ENCODE peak calls at places on chromosome 5, in nine cellular contexts. D is lung; H is psoas muscle; K is GM23248; T is CD8-positive, alpha-beta T cell; S is A549; A is adrenal gland; R is transverse colon; B is stomach. V is an unnamed sample.

GRCh38 chr5:54384356-54384933 is 71.1 kb upstream of the HSPB3 start:
- DNase-seq in S (no peak), T (no peak), K (no peak), A (no peak), H (no peak), D (no peak), B (no peak), R (peak; percentile 12), V (no peak)

GRCh38 chr5:11468334-11469039 is 435.8 kb downstream of the CTNND2 start:
- DNase-seq in S (no peak), H (no peak), D (no peak), K (peak; percentile 3), A (no peak), T (no peak), B (no peak), R (no peak), V (peak; percentile 36)

GRCh38 chr5:32304622-32305021 is 8.1 kb downstream of the MTMR12 start:
- DNase-seq in D (no peak), R (no peak), H (no peak), S (no peak), B (no peak), K (no peak), T (no peak), A (no peak), V (no peak)

GRCh38 chr5:13328316-13328715 is 616.2 kb downstream of the DNAH5 start:
- DNase-seq in D (no peak), S (no peak), K (peak; percentile 29), B (no peak), T (no peak), H (no peak), A (no peak), R (no peak), V (no peak)

GRCh38 chr5:132257131-132258101 is at the start of gene PDLIM4:
- DNase-seq in R (peak; percentile 25), A (peak; percentile 59), B (no peak), D (no peak), S (no peak), H (peak; percentile 57), K (peak; percentile 74), T (no peak), V (peak; percentile 46)

GRCh38 chr5:76547242-76547890 is 75.8 kb downstream of the F2RL2 start:
- DNase-seq in R (no peak), B (no peak), S (no peak), T (peak; percentile 8), D (no peak), H (no peak), A (no peak), K (peak; percentile 4), V (no peak)

GRCh38 chr5:179323026-179323571 is 22.2 kb downstream of the ADAMTS2 start:
- DNase-seq in K (no peak), D (no peak), A (no peak), T (no peak), R (no peak), S (no peak), B (no peak), H (peak; percentile 17), V (no peak)

GRCh38 chr5:38509185-38509584 is 47.3 kb downstream of the LIFR start:
- DNase-seq in A (no peak), D (no peak), T (no peak), H (no peak), K (peak; percentile 72), R (no peak), S (no peak), B (no peak), V (peak; percentile 26)

GRCh38 chr5:132437604-132438275 is 52.8 kb downstream of the IRF1 start:
- DNase-seq in S (peak; percentile 46), D (peak; percentile 67), A (peak; percentile 84), R (peak; percentile 84), H (peak; percentile 79), B (peak; percentile 63), T (no peak), K (peak; percentile 90), V (peak; percentile 54)

GRCh38 chr5:142390303-142390840 is 65.6 kb upstream of the SPRY4 start:
- DNase-seq in T (no peak), H (no peak), D (no peak), A (no peak), S (no peak), R (no peak), K (no peak), B (no peak), V (no peak)

GRCh38 chr5:142388696-142389095 is 63.9 kb upstream of the SPRY4 start:
- DNase-seq in H (no peak), D (no peak), S (peak; percentile 51), A (no peak), K (no peak), T (no peak), R (no peak), B (no peak), V (no peak)

GRCh38 chr5:142395334-142395733 is 70.5 kb upstream of the SPRY4 start:
- DNase-seq in A (no peak), D (no peak), S (no peak), H (no peak), R (no peak), K (no peak), B (no peak), T (no peak), V (no peak)

GRCh38 chr5:142387022-142387682 is 62.3 kb upstream of the SPRY4 start:
- DNase-seq in T (no peak), S (peak; percentile 16), A (no peak), K (no peak), B (no peak), D (peak; percentile 33), H (no peak), R (no peak), V (no peak)

DNA sequence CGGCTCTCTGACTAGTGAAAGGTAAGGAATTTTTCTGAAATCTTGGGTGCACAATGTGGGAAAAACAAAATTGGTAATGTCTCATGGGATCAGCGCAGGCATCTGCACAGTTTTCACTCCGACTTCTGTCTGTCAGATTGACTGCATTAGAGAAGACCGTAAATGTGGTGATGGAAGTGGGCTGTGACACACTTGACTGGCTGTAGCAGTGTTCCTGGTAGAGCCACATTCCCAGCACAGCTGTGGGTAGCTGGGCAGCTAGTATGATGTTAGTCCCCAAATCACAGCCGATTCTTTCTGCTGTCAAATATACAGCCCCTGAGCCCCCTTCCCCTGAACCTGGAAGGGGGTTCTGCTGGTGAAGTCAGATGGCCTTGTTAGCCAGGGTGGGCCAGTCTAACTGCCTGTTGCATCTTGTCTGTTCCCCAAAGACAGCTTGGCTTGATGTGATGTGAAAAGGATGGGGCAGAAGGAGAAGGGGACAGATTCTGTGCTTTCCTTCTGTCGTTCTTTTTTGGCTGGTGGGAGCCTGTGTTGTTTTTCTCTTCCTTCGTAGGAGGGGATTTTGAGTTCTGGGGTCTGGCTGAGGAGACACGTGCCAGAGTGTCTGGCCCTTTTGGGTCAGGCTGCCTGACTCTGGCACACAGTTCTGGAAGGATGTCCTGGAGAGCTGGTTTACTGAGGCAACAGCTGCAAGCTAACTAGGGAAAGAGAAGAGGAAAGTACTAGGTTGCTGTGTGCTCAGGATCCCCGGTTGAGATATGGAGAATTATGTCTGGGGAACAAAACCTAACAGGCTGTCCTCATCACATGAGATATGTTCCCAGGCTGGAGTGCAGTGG is 66.4 kb upstream of the SPRY4 start:
- DNase-seq in H (no peak), R (no peak), A (no peak), K (no peak), T (no peak), D (no peak), B (no peak), S (no peak), V (no peak)
- H3K27ac ChIP-seq in H (no peak overlapping the region), R (no peak overlapping the region), A (no peak overlapping the region), K (no peak overlapping the region), T (no peak overlapping the region), D (peak overlapping the region; percentile 35), B (peak overlapping the region; percentile 21), S (peak overlapping the region; percentile 24), V (no peak overlapping the region)

GRCh38 chr5:42718591-42718990 is 38.0 kb upstream of the CCDC152 start:
- DNase-seq in T (no peak), B (no peak), D (no peak), A (no peak), K (no peak), R (no peak), H (no peak), S (no peak), V (no peak)
- H3K27ac ChIP-seq in T (no peak overlapping the region), B (no peak overlapping the region), D (no peak overlapping the region), A (no peak overlapping the region), K (no peak overlapping the region), R (no peak overlapping the region), H (no peak overlapping the region), S (no peak overlapping the region), V (no peak overlapping the region)

GRCh38 chr5:59041355-59041754 is 458.5 kb downstream of the RAB3C start:
- DNase-seq in T (no peak), S (peak; percentile 54), D (no peak), R (no peak), H (no peak), K (no peak), A (no peak), B (no peak), V (no peak)
- H3K27ac ChIP-seq in T (no peak overlapping the region), S (peak overlapping the region; percentile 95), D (no peak overlapping the region), R (peak overlapping the region; percentile 11), H (peak overlapping the region; percentile 94), K (no peak overlapping the region), A (no peak overlapping the region), B (peak overlapping the region; percentile 95), V (no peak overlapping the region)

GRCh38 chr5:138927539-138927938 is 52.4 kb upstream of the LRRTM2 start:
- DNase-seq in H (no peak), R (no peak), A (no peak), T (no peak), K (no peak), D (no peak), B (no peak), S (no peak), V (no peak)
- H3K27ac ChIP-seq in H (no peak overlapping the region), R (no peak overlapping the region), A (no peak overlapping the region), T (no peak overlapping the region), K (no peak overlapping the region), D (peak overlapping the region; percentile 70), B (no peak overlapping the region), S (no peak overlapping the region), V (no peak overlapping the region)

GRCh38 chr5:176414704-176415103 is 1.6 kb downstream of the CLTB start:
- DNase-seq in H (no peak), D (no peak), K (no peak), A (no peak), T (no peak), B (no peak), R (no peak), S (no peak), V (no peak)
- H3K27ac ChIP-seq in H (peak overlapping the region; percentile 100), D (no peak overlapping the region), K (no peak overlapping the region), A (no peak overlapping the region), T (no peak overlapping the region), B (peak overlapping the region; percentile 94), R (peak overlapping the region; percentile 97), S (no peak overlapping the region), V (peak overlapping the region; percentile 99)

GRCh38 chr5:375921-376871 is 54.7 kb downstream of the AHRR start:
- DNase-seq in T (no peak), D (no peak), R (peak; percentile 7), S (no peak), A (peak; percentile 34), K (no peak), B (peak; percentile 21), H (no peak), V (no peak)
- H3K27ac ChIP-seq in T (no peak overlapping the region), D (no peak overlapping the region), R (no peak overlapping the region), S (no peak overlapping the region), A (no peak overlapping the region), K (no peak overlapping the region), B (no peak overlapping the region), H (no peak overlapping the region), V (peak overlapping the region; percentile 75)

DNA sequence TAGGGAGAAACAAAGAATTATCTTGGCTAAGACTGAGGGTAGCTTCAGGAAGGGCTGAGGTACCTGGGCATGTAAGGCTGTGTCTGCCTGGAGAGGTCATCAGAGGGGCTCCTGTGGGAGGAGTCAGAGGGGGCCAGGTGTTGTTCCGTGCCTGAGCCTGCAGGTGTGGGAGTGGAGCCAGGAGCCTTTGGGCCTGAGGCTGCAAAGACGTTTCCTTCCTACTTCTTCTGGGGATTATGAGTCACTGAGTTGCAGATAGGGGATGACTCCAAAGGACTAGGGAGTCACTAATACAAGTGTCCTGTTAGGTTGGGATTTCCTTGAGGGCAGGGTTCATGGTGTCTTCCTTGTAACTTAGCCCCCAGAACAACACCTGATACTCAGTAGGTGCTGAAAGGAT is 391.1 kb downstream of the ARHGEF28 start:
- DNase-seq in K (peak; percentile 64), A (no peak), H (no peak), S (no peak), D (no peak), B (no peak), R (no peak), T (no peak), V (peak; percentile 92)
- H3K27ac ChIP-seq in K (no peak overlapping the region), A (no peak overlapping the region), H (no peak overlapping the region), S (no peak overlapping the region), D (no peak overlapping the region), B (no peak overlapping the region), R (no peak overlapping the region), T (no peak overlapping the region), V (peak overlapping the region; percentile 83)